ENCODE peak calls at places on chromosome 20, in seven cellular contexts. One of them, this sample, is unnamed. For H3K4me1, the result is how much of the 10 kb centered on the place peaks cover.

GRCh38 chr20:32470025-32470861 is 112.1 kb downstream of the ASXL1 start:
- DNase-seq in CD8-positive, alpha-beta memory T cell: no peak
- DNase-seq in CD4-positive, alpha-beta memory T cell: peak
- DNase-seq in left lung: peak
- DNase-seq in CD4-positive, CD25-positive, alpha-beta regulatory T cell: no peak
- DNase-seq in fibroblast of lung: peak
- DNase-seq in endothelial cell of umbilical vein: peak
- DNase-seq in this sample: no peak

GRCh38 chr20:47352332-47353223 is 3.9 kb downstream of the ZMYND8 start:
- DNase-seq in CD4-positive, alpha-beta memory T cell: no peak
- DNase-seq in fibroblast of lung: peak
- DNase-seq in CD4-positive, CD25-positive, alpha-beta regulatory T cell: no peak
- DNase-seq in left lung: peak
- DNase-seq in CD8-positive, alpha-beta memory T cell: no peak
- DNase-seq in endothelial cell of umbilical vein: peak
- DNase-seq in this sample: no peak

GRCh38 chr20:32538526-32538918 is 46.6 kb downstream of the NOL4L start:
- DNase-seq in CD4-positive, CD25-positive, alpha-beta regulatory T cell: peak
- DNase-seq in fibroblast of lung: no peak
- DNase-seq in left lung: peak
- DNase-seq in CD4-positive, alpha-beta memory T cell: peak
- DNase-seq in CD8-positive, alpha-beta memory T cell: peak
- DNase-seq in endothelial cell of umbilical vein: no peak
- DNase-seq in this sample: no peak

GRCh38 chr20:41453006-41453950 is 86.7 kb upstream of the EMILIN3 start:
- DNase-seq in fibroblast of lung: no peak
- DNase-seq in CD4-positive, CD25-positive, alpha-beta regulatory T cell: no peak
- DNase-seq in CD8-positive, alpha-beta memory T cell: no peak
- DNase-seq in left lung: no peak
- DNase-seq in CD4-positive, alpha-beta memory T cell: no peak
- DNase-seq in endothelial cell of umbilical vein: no peak
- DNase-seq in this sample: no peak

GRCh38 chr20:57877995-57878394 is 168.2 kb upstream of the PMEPA1 start:
- DNase-seq in left lung: no peak
- DNase-seq in endothelial cell of umbilical vein: no peak
- DNase-seq in CD4-positive, alpha-beta memory T cell: no peak
- DNase-seq in fibroblast of lung: no peak
- DNase-seq in CD4-positive, CD25-positive, alpha-beta regulatory T cell: no peak
- DNase-seq in CD8-positive, alpha-beta memory T cell: no peak
- DNase-seq in this sample: no peak

GRCh38 chr20:43584448-43585138 is 6.1 kb upstream of the IFT52 start:
- DNase-seq in endothelial cell of umbilical vein: no peak
- DNase-seq in CD4-positive, alpha-beta memory T cell: no peak
- DNase-seq in left lung: no peak
- DNase-seq in fibroblast of lung: peak
- DNase-seq in CD8-positive, alpha-beta memory T cell: no peak
- DNase-seq in CD4-positive, CD25-positive, alpha-beta regulatory T cell: no peak
- DNase-seq in this sample: no peak

GRCh38 chr20:10674684-10675455 is 1.1 kb upstream of the JAG1 start:
- DNase-seq in CD4-positive, CD25-positive, alpha-beta regulatory T cell: no peak
- DNase-seq in endothelial cell of umbilical vein: peak
- DNase-seq in left lung: peak
- DNase-seq in CD4-positive, alpha-beta memory T cell: no peak
- DNase-seq in CD8-positive, alpha-beta memory T cell: no peak
- DNase-seq in fibroblast of lung: peak
- DNase-seq in this sample: no peak

GRCh38 chr20:55142932-55143331 is 667.5 kb downstream of the DOK5 start:
- DNase-seq in fibroblast of lung: no peak
- DNase-seq in CD4-positive, alpha-beta memory T cell: no peak
- DNase-seq in CD8-positive, alpha-beta memory T cell: no peak
- DNase-seq in left lung: no peak
- DNase-seq in CD4-positive, CD25-positive, alpha-beta regulatory T cell: no peak
- DNase-seq in endothelial cell of umbilical vein: no peak
- DNase-seq in this sample: no peak

GRCh38 chr20:53077373-53078205 is 105.4 kb downstream of the TSHZ2 start:
- DNase-seq in CD8-positive, alpha-beta memory T cell: no peak
- DNase-seq in left lung: no peak
- DNase-seq in CD4-positive, alpha-beta memory T cell: no peak
- DNase-seq in endothelial cell of umbilical vein: peak
- DNase-seq in CD4-positive, CD25-positive, alpha-beta regulatory T cell: no peak
- DNase-seq in fibroblast of lung: peak
- DNase-seq in this sample: no peak

GRCh38 chr20:13458860-13459451 is 179.8 kb downstream of the TASP1 start:
- DNase-seq in CD4-positive, CD25-positive, alpha-beta regulatory T cell: no peak
- DNase-seq in CD4-positive, alpha-beta memory T cell: peak
- DNase-seq in fibroblast of lung: peak
- DNase-seq in CD8-positive, alpha-beta memory T cell: peak
- DNase-seq in endothelial cell of umbilical vein: peak
- DNase-seq in left lung: no peak
- DNase-seq in this sample: no peak

GRCh38 chr20:34525709-34526416 is 9.6 kb downstream of the DYNLRB1 start:
- DNase-seq in CD8-positive, alpha-beta memory T cell: no peak
- DNase-seq in left lung: peak
- DNase-seq in fibroblast of lung: peak
- DNase-seq in CD4-positive, alpha-beta memory T cell: no peak
- DNase-seq in endothelial cell of umbilical vein: peak
- DNase-seq in CD4-positive, CD25-positive, alpha-beta regulatory T cell: no peak
- DNase-seq in this sample: no peak

GRCh38 chr20:23636182-23636907 is 1.4 kb downstream of the CST3 start:
- DNase-seq in CD8-positive, alpha-beta memory T cell: no peak
- DNase-seq in fibroblast of lung: no peak
- DNase-seq in endothelial cell of umbilical vein: no peak
- DNase-seq in CD4-positive, CD25-positive, alpha-beta regulatory T cell: no peak
- DNase-seq in CD4-positive, alpha-beta memory T cell: no peak
- DNase-seq in left lung: no peak
- DNase-seq in this sample: no peak

GRCh38 chr20:47196091-47197081 is 160.1 kb downstream of the ZMYND8 start:
- DNase-seq in CD4-positive, CD25-positive, alpha-beta regulatory T cell: peak
- DNase-seq in endothelial cell of umbilical vein: peak
- DNase-seq in CD4-positive, alpha-beta memory T cell: peak
- DNase-seq in CD8-positive, alpha-beta memory T cell: peak
- DNase-seq in left lung: peak
- DNase-seq in fibroblast of lung: peak
- DNase-seq in this sample: no peak

GRCh38 chr20:21395666-21396044 is 1.7 kb downstream of the NKX2-4 start:
- DNase-seq in fibroblast of lung: peak
- DNase-seq in endothelial cell of umbilical vein: no peak
- DNase-seq in CD4-positive, alpha-beta memory T cell: peak
- DNase-seq in CD8-positive, alpha-beta memory T cell: peak
- DNase-seq in left lung: no peak
- DNase-seq in CD4-positive, CD25-positive, alpha-beta regulatory T cell: peak
- DNase-seq in this sample: no peak

GRCh38 chr20:32333988-32334885 is 23.9 kb upstream of the ASXL1 start:
- DNase-seq in CD4-positive, CD25-positive, alpha-beta regulatory T cell: peak
- DNase-seq in left lung: peak
- DNase-seq in endothelial cell of umbilical vein: peak
- DNase-seq in CD8-positive, alpha-beta memory T cell: peak
- DNase-seq in CD4-positive, alpha-beta memory T cell: peak
- DNase-seq in fibroblast of lung: peak
- DNase-seq in this sample: no peak

GRCh38 chr20:7959484-7959883 is 19.2 kb upstream of the HAO1 start:
- DNase-seq in CD4-positive, alpha-beta memory T cell: no peak
- DNase-seq in endothelial cell of umbilical vein: no peak
- DNase-seq in fibroblast of lung: no peak
- DNase-seq in left lung: no peak
- DNase-seq in CD8-positive, alpha-beta memory T cell: no peak
- DNase-seq in CD4-positive, CD25-positive, alpha-beta regulatory T cell: no peak
- DNase-seq in this sample: no peak

GRCh38 chr20:50911030-50911429 is 20.2 kb downstream of the ADNP start:
- DNase-seq in endothelial cell of umbilical vein: no peak
- DNase-seq in CD8-positive, alpha-beta memory T cell: no peak
- DNase-seq in left lung: no peak
- DNase-seq in fibroblast of lung: peak
- DNase-seq in CD4-positive, alpha-beta memory T cell: no peak
- DNase-seq in CD4-positive, CD25-positive, alpha-beta regulatory T cell: no peak
- DNase-seq in this sample: no peak

GRCh38 chr20:32589256-32589655 is 4.1 kb upstream of the NOL4L start:
- DNase-seq in endothelial cell of umbilical vein: no peak
- DNase-seq in CD4-positive, CD25-positive, alpha-beta regulatory T cell: no peak
- DNase-seq in CD4-positive, alpha-beta memory T cell: no peak
- DNase-seq in fibroblast of lung: peak
- DNase-seq in left lung: no peak
- DNase-seq in CD8-positive, alpha-beta memory T cell: no peak
- DNase-seq in this sample: no peak

GRCh38 chr20:60786686-60787217 is 465.3 kb upstream of the CDH4 start:
- DNase-seq in fibroblast of lung: no peak
- DNase-seq in endothelial cell of umbilical vein: no peak
- DNase-seq in CD8-positive, alpha-beta memory T cell: no peak
- DNase-seq in CD4-positive, alpha-beta memory T cell: no peak
- DNase-seq in left lung: no peak
- DNase-seq in CD4-positive, CD25-positive, alpha-beta regulatory T cell: no peak
- DNase-seq in this sample: no peak

GRCh38 chr20:43942213-43942590 is 27.6 kb downstream of the TOX2 start:
- DNase-seq in CD8-positive, alpha-beta memory T cell: no peak
- DNase-seq in left lung: no peak
- DNase-seq in fibroblast of lung: no peak
- DNase-seq in CD4-positive, CD25-positive, alpha-beta regulatory T cell: no peak
- DNase-seq in endothelial cell of umbilical vein: no peak
- DNase-seq in CD4-positive, alpha-beta memory T cell: no peak
- DNase-seq in this sample: no peak

GRCh38 chr20:47466193-47466592 is 35.5 kb upstream of the NCOA3 start:
- DNase-seq in fibroblast of lung: no peak
- DNase-seq in endothelial cell of umbilical vein: no peak
- DNase-seq in CD4-positive, alpha-beta memory T cell: no peak
- DNase-seq in left lung: no peak
- DNase-seq in CD8-positive, alpha-beta memory T cell: no peak
- DNase-seq in CD4-positive, CD25-positive, alpha-beta regulatory T cell: no peak
- DNase-seq in this sample: no peak

GRCh38 chr20:43375586-43375985 is 82.1 kb upstream of the SRSF6 start:
- DNase-seq in left lung: no peak
- DNase-seq in endothelial cell of umbilical vein: no peak
- DNase-seq in fibroblast of lung: peak
- DNase-seq in CD8-positive, alpha-beta memory T cell: no peak
- DNase-seq in CD4-positive, alpha-beta memory T cell: no peak
- DNase-seq in CD4-positive, CD25-positive, alpha-beta regulatory T cell: no peak
- DNase-seq in this sample: no peak

DNA sequence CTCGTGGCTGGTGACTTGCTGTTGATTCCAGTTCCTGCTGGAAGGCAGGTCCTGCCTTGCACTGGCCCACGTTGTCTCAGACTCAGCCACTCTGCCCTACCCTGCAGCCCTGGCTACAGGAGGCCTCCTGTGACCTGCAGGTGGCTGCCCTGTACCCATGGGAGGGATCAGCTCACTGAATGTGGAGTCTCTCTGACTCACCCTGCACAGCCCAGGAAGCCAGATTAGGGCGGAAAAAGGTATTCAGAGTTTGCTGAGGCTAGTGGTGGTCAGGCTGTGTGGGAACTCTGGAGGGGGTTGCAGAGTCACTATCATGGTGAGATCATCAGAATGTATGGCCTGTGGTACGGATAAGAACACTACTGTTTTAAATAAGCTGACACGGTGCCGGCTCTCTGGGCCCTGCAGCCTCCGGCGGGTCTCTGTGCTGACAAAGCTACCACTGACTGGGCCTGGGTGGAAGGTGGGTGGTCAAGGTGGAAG is 24.7 kb upstream of the PYGB start:
- DNase-seq in endothelial cell of umbilical vein: peak
- DNase-seq in CD4-positive, CD25-positive, alpha-beta regulatory T cell: no peak
- DNase-seq in fibroblast of lung: peak
- DNase-seq in CD8-positive, alpha-beta memory T cell: peak
- DNase-seq in CD4-positive, alpha-beta memory T cell: no peak
- DNase-seq in left lung: no peak
- DNase-seq in this sample: no peak
- H3K4me1 ChIP-seq in endothelial cell of umbilical vein: under half
- H3K4me1 ChIP-seq in CD4-positive, CD25-positive, alpha-beta regulatory T cell: under half
- H3K4me1 ChIP-seq in fibroblast of lung: under half
- H3K4me1 ChIP-seq in CD8-positive, alpha-beta memory T cell: under half
- H3K4me1 ChIP-seq in CD4-positive, alpha-beta memory T cell: under half
- H3K4me1 ChIP-seq in left lung: under half
- H3K4me1 ChIP-seq in this sample: under half

DNA sequence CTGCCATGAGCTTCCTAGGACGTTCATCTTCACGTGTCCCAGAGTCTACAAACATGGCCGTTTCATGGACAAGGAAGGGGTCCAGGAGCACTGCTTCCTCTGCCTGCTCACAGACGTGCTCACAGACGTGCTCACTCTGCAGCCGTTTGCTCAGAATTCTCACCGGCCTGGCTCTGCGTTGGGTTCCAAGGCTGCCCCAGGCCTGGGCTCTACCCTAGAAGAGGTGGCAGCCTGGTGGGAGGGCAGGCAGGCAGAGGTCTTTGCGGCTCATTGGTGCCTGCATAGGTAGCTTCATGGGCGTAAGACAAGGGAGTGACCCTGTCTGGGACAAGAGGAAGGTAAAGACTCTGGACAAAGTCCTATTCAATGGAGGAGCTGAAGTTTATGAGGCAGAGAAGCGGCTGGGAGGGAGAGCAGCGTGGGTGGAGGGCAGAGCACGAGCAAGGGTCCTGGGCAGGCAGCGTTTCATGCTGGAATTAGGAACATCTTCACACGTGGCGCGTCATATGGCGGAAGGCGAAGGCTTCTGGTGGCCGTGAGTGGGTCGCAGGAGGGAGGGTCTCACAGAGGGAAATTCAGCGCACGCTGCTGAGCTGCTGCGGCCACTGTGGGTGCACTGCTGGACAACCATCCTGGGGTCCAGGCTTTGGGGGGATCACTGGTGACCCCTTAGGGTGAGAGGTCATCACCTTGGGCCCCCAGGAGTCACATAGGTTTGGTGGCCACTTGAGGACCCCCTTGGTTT is 138.2 kb downstream of the PHACTR3 start:
- DNase-seq in endothelial cell of umbilical vein: no peak
- DNase-seq in CD4-positive, CD25-positive, alpha-beta regulatory T cell: no peak
- DNase-seq in fibroblast of lung: no peak
- DNase-seq in CD4-positive, alpha-beta memory T cell: no peak
- DNase-seq in left lung: no peak
- DNase-seq in CD8-positive, alpha-beta memory T cell: no peak
- DNase-seq in this sample: no peak
- H3K4me1 ChIP-seq in endothelial cell of umbilical vein: under half
- H3K4me1 ChIP-seq in CD4-positive, CD25-positive, alpha-beta regulatory T cell: under half
- H3K4me1 ChIP-seq in fibroblast of lung: under half
- H3K4me1 ChIP-seq in CD4-positive, alpha-beta memory T cell: under half
- H3K4me1 ChIP-seq in left lung: under half
- H3K4me1 ChIP-seq in CD8-positive, alpha-beta memory T cell: under half
- H3K4me1 ChIP-seq in this sample: under half

GRCh38 chr20:48794360-48794759 is 33.4 kb downstream of the PREX1 start:
- DNase-seq in CD4-positive, alpha-beta memory T cell: no peak
- DNase-seq in left lung: peak
- DNase-seq in fibroblast of lung: no peak
- DNase-seq in endothelial cell of umbilical vein: no peak
- DNase-seq in CD8-positive, alpha-beta memory T cell: peak
- DNase-seq in CD4-positive, CD25-positive, alpha-beta regulatory T cell: no peak
- DNase-seq in this sample: no peak
- H3K4me1 ChIP-seq in CD4-positive, alpha-beta memory T cell: half or more
- H3K4me1 ChIP-seq in left lung: under half
- H3K4me1 ChIP-seq in fibroblast of lung: under half
- H3K4me1 ChIP-seq in endothelial cell of umbilical vein: under half
- H3K4me1 ChIP-seq in CD8-positive, alpha-beta memory T cell: half or more
- H3K4me1 ChIP-seq in CD4-positive, CD25-positive, alpha-beta regulatory T cell: half or more
- H3K4me1 ChIP-seq in this sample: under half

DNA sequence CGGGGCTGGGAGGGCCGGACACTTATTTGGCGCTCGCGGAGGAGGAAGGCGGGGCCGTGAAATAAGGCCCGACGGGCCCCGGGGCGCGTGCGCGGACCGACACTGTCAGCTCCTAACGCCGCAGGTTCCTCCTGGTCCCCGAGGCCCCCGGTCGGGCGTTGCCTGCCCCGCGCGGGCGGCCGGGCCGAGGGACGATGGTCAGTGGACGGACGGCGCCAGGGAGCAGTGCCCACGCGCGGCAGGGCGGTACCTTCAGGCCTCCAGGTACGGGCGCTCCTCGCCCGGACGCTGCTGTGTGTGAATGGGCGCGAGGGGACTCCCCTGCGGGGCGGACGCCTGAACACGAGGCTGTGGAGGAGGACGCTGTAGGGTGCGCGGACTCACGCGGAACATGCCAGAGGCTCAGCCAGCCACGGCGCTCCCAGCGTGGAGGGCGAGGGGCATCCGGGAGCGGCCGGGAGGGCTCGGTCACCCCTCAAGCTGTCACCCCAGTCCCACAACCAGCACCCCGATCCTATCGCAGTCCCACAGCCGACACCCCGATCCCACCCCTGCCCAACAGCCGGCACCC is 313 bp upstream of the GMEB2 start:
- DNase-seq in left lung: peak
- DNase-seq in CD8-positive, alpha-beta memory T cell: peak
- DNase-seq in CD4-positive, alpha-beta memory T cell: peak
- DNase-seq in endothelial cell of umbilical vein: peak
- DNase-seq in fibroblast of lung: peak
- DNase-seq in CD4-positive, CD25-positive, alpha-beta regulatory T cell: no peak
- DNase-seq in this sample: peak
- H3K4me1 ChIP-seq in left lung: under half
- H3K4me1 ChIP-seq in CD8-positive, alpha-beta memory T cell: under half
- H3K4me1 ChIP-seq in CD4-positive, alpha-beta memory T cell: under half
- H3K4me1 ChIP-seq in endothelial cell of umbilical vein: under half
- H3K4me1 ChIP-seq in fibroblast of lung: under half
- H3K4me1 ChIP-seq in CD4-positive, CD25-positive, alpha-beta regulatory T cell: under half
- H3K4me1 ChIP-seq in this sample: under half